ENCODE peak calls at places on chromosome 18, in four cellular contexts. M, A, Z and J are unnamed samples.

GRCh38 chr18:10727477-10727876 is 201.7 kb downstream of the NAPG start:
- DNase-seq in M (no peak), A (no peak), Z (no peak), J (no peak)

GRCh38 chr18:58615150-58616132 is 13.4 kb downstream of the ALPK2 start:
- DNase-seq in M (no peak), A (peak; percentile 88), Z (no peak), J (no peak)

GRCh38 chr18:62982600-62983251 is 267.4 kb downstream of the PHLPP1 start:
- DNase-seq in M (peak; percentile 36), A (peak; percentile 7), Z (peak; percentile 38), J (peak; percentile 87)

GRCh38 chr18:10453261-10453884 is 1.1 kb upstream of the APCDD1 start:
- DNase-seq in M (no peak), A (no peak), Z (no peak), J (no peak)

GRCh38 chr18:48941672-48942071 is 9.1 kb downstream of the SMAD7 start:
- DNase-seq in M (no peak), A (no peak), Z (no peak), J (no peak)

GRCh38 chr18:45166341-45167108 is 448.8 kb upstream of the SLC14A2 start:
- DNase-seq in M (no peak), A (no peak), Z (no peak), J (no peak)

GRCh38 chr18:11497585-11497984 is 111.8 kb upstream of the SLC35G4 start:
- DNase-seq in M (peak; percentile 61), A (no peak), Z (no peak), J (no peak)

GRCh38 chr18:45845410-45845809 is 19.9 kb downstream of the SIGLEC15 start:
- DNase-seq in M (no peak), A (no peak), Z (no peak), J (no peak)

GRCh38 chr18:25109484-25109883 is 242.5 kb downstream of the ZNF521 start:
- DNase-seq in M (no peak), A (no peak), Z (no peak), J (no peak)

GRCh38 chr18:44700652-44701051 is 20.0 kb downstream of the SETBP1 start:
- DNase-seq in M (no peak), A (no peak), Z (no peak), J (no peak)

GRCh38 chr18:12121175-12122095 is 27.8 kb downstream of the ANKRD62 start:
- DNase-seq in M (peak; percentile 16), A (no peak), Z (peak; percentile 15), J (peak; percentile 88)

GRCh38 chr18:24013061-24013460 is 1.5 kb upstream of the TTC39C start:
- DNase-seq in M (no peak), A (no peak), Z (no peak), J (no peak)

GRCh38 chr18:24016643-24017042 is 2.1 kb downstream of the TTC39C start:
- DNase-seq in M (peak; percentile 52), A (no peak), Z (no peak), J (peak; percentile 50)

GRCh38 chr18:24014986-24015896 is 687 bp downstream of the TTC39C start:
- DNase-seq in M (peak; percentile 13), A (no peak), Z (no peak), J (peak; percentile 55)

GRCh38 chr18:24015897-24016631 is 1.5 kb downstream of the TTC39C start:
- DNase-seq in M (no peak), A (no peak), Z (no peak), J (no peak)

DNA sequence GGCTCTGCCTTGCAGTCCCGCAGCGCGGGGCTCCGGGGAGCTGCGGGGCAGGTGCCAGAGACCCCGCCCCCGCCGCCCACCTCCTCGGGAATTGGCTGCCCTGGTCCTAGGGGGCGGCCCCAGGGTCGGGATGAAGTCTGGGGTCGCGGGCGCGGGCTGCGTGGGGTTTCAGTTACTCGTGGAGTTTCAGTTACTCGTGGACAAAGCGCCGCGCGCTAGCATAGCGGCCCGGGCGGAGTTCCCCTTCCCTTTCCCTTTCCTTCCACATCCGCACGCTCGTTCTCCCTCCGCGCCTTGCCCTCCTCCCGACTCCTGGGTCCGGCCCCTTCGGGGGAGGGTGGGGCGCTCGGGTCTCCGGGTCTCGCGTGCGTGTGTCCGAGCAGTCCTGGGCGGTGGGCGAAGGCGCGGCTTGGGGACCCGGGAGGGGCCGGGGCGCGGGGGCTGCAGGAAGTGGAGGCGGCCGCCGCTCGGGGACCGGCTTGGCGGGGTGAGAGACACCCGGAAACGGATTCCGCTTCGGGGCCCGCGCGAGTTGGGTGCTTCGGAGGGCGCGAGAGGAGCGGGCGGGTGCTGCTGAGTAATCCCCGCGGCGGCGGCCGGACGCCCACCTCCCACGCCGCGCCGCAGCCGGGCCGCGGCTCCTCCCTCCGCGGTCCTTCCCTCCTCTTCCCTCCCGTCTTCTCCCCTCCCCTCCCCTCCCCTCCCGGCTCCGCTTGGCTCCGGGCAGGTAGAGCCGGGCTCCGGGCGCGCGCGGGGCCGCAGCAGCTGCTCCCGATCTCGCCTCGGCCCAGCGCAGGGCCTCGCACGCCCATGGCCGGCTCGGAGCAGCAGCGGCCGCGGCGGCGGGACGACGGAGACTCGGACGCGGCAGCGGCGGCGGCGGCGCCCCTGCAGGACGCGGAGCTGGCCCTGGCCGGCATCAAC is at the start of gene TTC39C:
- DNase-seq in M (no peak), A (no peak), Z (peak; percentile 73), J (peak; percentile 74)
- TF ChIP-seq REST in M (no peak), A (no peak), Z (no peak), J (no peak)

GRCh38 chr18:31275722-31276463 is 42.1 kb upstream of the DSG1 start:
- DNase-seq in M (no peak), A (no peak), Z (no peak), J (no peak)

GRCh38 chr18:31273812-31274527 is 44.0 kb upstream of the DSG1 start:
- DNase-seq in M (peak; percentile 27), A (no peak), Z (no peak), J (no peak)

GRCh38 chr18:31278609-31279071 is 39.3 kb upstream of the DSG1 start:
- DNase-seq in M (peak; percentile 94), A (no peak), Z (no peak), J (no peak)

GRCh38 chr18:31270578-31270977 is 47.4 kb upstream of the DSG1 start:
- DNase-seq in M (no peak), A (no peak), Z (no peak), J (no peak)

GRCh38 chr18:31274915-31275314 is 43.0 kb upstream of the DSG1 start:
- DNase-seq in M (peak; percentile 58), A (no peak), Z (no peak), J (no peak)
- TF ChIP-seq POLR2AphosphoS5 in M (no peak), A (no peak), Z (no peak), J (no peak)

GRCh38 chr18:76371804-76372203 is 123.2 kb downstream of the ZNF516 start:
- DNase-seq in M (no peak), A (no peak), Z (no peak), J (no peak)

GRCh38 chr18:76373297-76373696 is 121.7 kb downstream of the ZNF516 start:
- DNase-seq in M (no peak), A (no peak), Z (no peak), J (no peak)

GRCh38 chr18:76368976-76369375 is 126.1 kb downstream of the ZNF516 start:
- DNase-seq in M (no peak), A (no peak), Z (no peak), J (no peak)

GRCh38 chr18:76369791-76370555 is 125.1 kb downstream of the ZNF516 start:
- DNase-seq in M (no peak), A (no peak), Z (no peak), J (no peak)

DNA sequence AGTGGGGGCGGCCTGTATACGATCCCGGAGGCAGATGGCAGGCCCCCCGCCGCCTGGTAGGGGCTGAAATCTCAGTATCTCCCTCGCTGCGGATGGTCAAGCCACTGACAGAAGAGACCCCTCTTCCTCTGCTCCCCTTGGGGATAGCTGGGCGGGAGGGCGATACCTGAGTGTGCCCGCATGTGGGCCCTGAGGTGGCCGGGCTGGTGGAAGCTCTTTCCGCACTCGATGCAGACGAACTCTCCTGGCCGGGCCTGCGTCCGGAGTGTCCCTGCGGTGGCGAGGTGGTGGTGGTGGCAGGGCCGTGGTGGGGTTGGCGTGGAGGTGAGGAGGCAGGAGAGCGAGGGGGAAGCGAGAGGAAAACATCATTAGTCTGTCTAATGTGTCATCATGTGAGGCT is 123.7 kb downstream of the ZNF516 start:
- DNase-seq in M (no peak), A (no peak), Z (no peak), J (no peak)
- TF ChIP-seq JUNB in M (no peak), A (no peak), Z (no peak), J (no peak)

GRCh38 chr18:28175047-28175929 is 1.6 kb downstream of the CDH2 start:
- DNase-seq in M (peak; percentile 74), A (no peak), Z (no peak), J (peak; percentile 67)

GRCh38 chr18:28175930-28176673 is 828 bp downstream of the CDH2 start:
- DNase-seq in M (no peak), A (no peak), Z (no peak), J (peak; percentile 62)

GRCh38 chr18:28176674-28176932 is 327 bp downstream of the CDH2 start:
- DNase-seq in M (no peak), A (no peak), Z (no peak), J (peak; percentile 29)

GRCh38 chr18:28171837-28172236 is 5.1 kb downstream of the CDH2 start:
- DNase-seq in M (no peak), A (no peak), Z (no peak), J (no peak)

GRCh38 chr18:28174181-28174906 is 2.6 kb downstream of the CDH2 start:
- DNase-seq in M (peak; percentile 40), A (no peak), Z (no peak), J (no peak)
- TF ChIP-seq REST in M (no peak), A (no peak), Z (no peak), J (no peak)

GRCh38 chr18:36536426-36536825 is 238.9 kb downstream of the FHOD3 start:
- DNase-seq in M (no peak), A (no peak), Z (no peak), J (no peak)
- TF ChIP-seq POLR2AphosphoS5 in M (no peak), A (no peak), Z (no peak), J (no peak)

GRCh38 chr18:5851998-5852397 is 43.3 kb downstream of the TMEM200C start:
- DNase-seq in M (no peak), A (no peak), Z (no peak), J (peak; percentile 24)
- TF ChIP-seq JUNB in M (no peak), A (no peak), Z (no peak), J (no peak)

GRCh38 chr18:519019-519879 is 18.7 kb upstream of the COLEC12 start:
- DNase-seq in M (no peak), A (peak; percentile 43), Z (no peak), J (no peak)

GRCh38 chr18:527136-527535 is 26.6 kb upstream of the COLEC12 start:
- DNase-seq in M (no peak), A (no peak), Z (no peak), J (no peak)

GRCh38 chr18:526681-527080 is 26.2 kb upstream of the COLEC12 start:
- DNase-seq in M (no peak), A (no peak), Z (no peak), J (no peak)

GRCh38 chr18:525066-525797 is 24.7 kb upstream of the COLEC12 start:
- DNase-seq in M (no peak), A (no peak), Z (no peak), J (no peak)

DNA sequence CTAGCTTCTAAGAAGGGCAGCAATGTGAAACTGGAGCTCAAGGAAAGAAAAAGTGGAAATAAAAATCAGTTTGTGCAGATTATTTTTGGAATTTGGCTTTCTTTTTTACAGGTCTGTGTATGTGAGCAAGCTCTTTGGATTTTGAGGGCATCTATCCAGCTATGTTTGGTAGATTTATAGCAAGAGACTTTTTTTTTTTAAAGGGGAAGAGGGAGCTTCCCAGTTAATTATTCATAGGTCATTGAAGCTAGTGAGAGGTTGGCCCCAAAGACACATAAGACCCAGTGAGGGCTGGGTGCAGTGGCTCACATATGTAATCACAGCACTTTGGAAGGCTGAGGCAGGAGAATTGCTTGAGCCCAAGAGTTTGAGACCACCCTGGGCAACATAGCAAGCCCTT is 24.0 kb upstream of the COLEC12 start:
- DNase-seq in M (no peak), A (no peak), Z (no peak), J (no peak)
- TF ChIP-seq REST in M (no peak), A (no peak), Z (no peak), J (no peak)